ENCODE peak calls at places on chromosomes 3 and 15, in five cellular contexts. W is ovary, Q is suprapubic skin, C is stomach, V is SK-N-SH. J is an unnamed sample.

GRCh38 chr15:42056934-42057743 is 36.3 kb upstream of the PLA2G4E start:
- DNase-seq in W (peak; percentile 64), Q (no peak), C (peak; percentile 84), V (peak; percentile 90), J (no peak)

GRCh38 chr3:107524214-107525100 is 1.7 kb downstream of the BBX start:
- DNase-seq in W (peak; percentile 69), Q (no peak), C (peak; percentile 50), V (peak; percentile 82), J (peak; percentile 56)

GRCh38 chr3:102790742-102791141 is 355.9 kb downstream of the ZPLD1 start:
- DNase-seq in W (no peak), Q (no peak), C (no peak), V (no peak), J (no peak)

GRCh38 chr3:114011059-114011797 is 45.1 kb downstream of the CCDC191 start:
- DNase-seq in W (no peak), Q (no peak), C (no peak), V (no peak), J (no peak)

GRCh38 chr3:126053513-126053912 is 30.4 kb downstream of the SLC41A3 start:
- DNase-seq in W (no peak), Q (no peak), C (no peak), V (no peak), J (no peak)

GRCh38 chr3:197458179-197458707 is 97.5 kb downstream of the BDH1 start:
- DNase-seq in W (no peak), Q (no peak), C (peak; percentile 45), V (peak; percentile 58), J (no peak)

GRCh38 chr3:171177553-171177952 is 151.0 kb upstream of the SLC2A2 start:
- DNase-seq in W (no peak), Q (no peak), C (no peak), V (no peak), J (no peak)

GRCh38 chr15:40441736-40442531 is 1.2 kb downstream of the BAHD1 start:
- DNase-seq in W (peak; percentile 63), Q (no peak), C (no peak), V (peak; percentile 77), J (no peak)

GRCh38 chr3:53045784-53046170 is at the start of gene SFMBT1:
- DNase-seq in W (peak; percentile 73), Q (no peak), C (peak; percentile 76), V (peak; percentile 96), J (peak; percentile 20)

GRCh38 chr3:184584001-184584891 is 22.7 kb downstream of the EPHB3 start:
- DNase-seq in W (peak; percentile 64), Q (no peak), C (no peak), V (peak; percentile 65), J (no peak)

GRCh38 chr3:2770451-2770850 is 339.7 kb downstream of the IL5RA start:
- DNase-seq in W (no peak), Q (no peak), C (no peak), V (no peak), J (no peak)
- TF ChIP-seq EP300 in W (no peak), Q (no peak), C (no peak), V (no peak), J (no peak)

DNA sequence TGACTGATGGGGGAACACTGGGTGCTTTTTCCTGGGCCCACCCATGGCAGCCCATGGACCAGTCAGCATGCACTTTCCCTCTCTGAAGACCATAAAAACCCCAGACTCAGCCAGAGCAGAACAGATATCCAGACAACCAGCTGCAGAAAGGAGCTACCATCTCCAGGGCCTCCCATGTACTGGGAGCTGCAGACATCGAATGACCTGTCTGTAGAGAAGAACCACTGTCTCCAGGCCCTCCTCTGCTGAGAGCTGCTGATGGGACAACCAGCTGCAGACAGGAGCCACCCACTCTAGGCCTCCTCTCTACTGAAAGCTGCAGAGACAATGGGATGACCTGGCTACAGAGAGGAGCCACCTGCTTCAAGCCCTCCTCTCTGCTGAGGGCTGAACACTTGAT is 66.6 kb downstream of the PROS1 start:
- DNase-seq in W (no peak), Q (no peak), C (no peak), V (no peak), J (no peak)
- H3K9me3 ChIP-seq in W (peaks cover 6% of the 10 kb centered on the region), Q (no peaks in the 10 kb centered on the region), C (peaks cover 2% of the 10 kb centered on the region), V (no peaks in the 10 kb centered on the region), J (no peaks in the 10 kb centered on the region)

GRCh38 chr15:78037779-78038305 is 39.7 kb downstream of the TBC1D2B start:
- DNase-seq in W (no peak), Q (no peak), C (no peak), V (no peak), J (no peak)

GRCh38 chr15:78037328-78037727 is 40.2 kb downstream of the TBC1D2B start:
- DNase-seq in W (no peak), Q (no peak), C (no peak), V (no peak), J (no peak)

GRCh38 chr15:78034495-78035191 is 42.9 kb downstream of the TBC1D2B start:
- DNase-seq in W (no peak), Q (no peak), C (peak; percentile 66), V (no peak), J (no peak)

GRCh38 chr15:78035319-78035718 is 42.2 kb downstream of the TBC1D2B start:
- DNase-seq in W (no peak), Q (no peak), C (peak; percentile 51), V (no peak), J (no peak)

GRCh38 chr15:78035861-78036476 is 41.5 kb downstream of the TBC1D2B start:
- DNase-seq in W (no peak), Q (no peak), C (no peak), V (no peak), J (no peak)
- TF ChIP-seq EP300 in W (no peak), Q (no peak), C (no peak), V (no peak), J (no peak)

GRCh38 chr15:98263787-98264186 is 303.3 kb downstream of the ARRDC4 start:
- DNase-seq in W (no peak), Q (no peak), C (no peak), V (no peak), J (no peak)
- H3K9me3 ChIP-seq in W (no peaks in the 10 kb centered on the region), Q (peaks cover 18% of the 10 kb centered on the region), C (peaks cover 59% of the 10 kb centered on the region), V (no peaks in the 10 kb centered on the region), J (peaks cover 4% of the 10 kb centered on the region)

GRCh38 chr15:75230016-75230343 is 28.2 kb upstream of the GOLGA6C start:
- DNase-seq in W (no peak), Q (no peak), C (no peak), V (no peak), J (no peak)

GRCh38 chr15:75230524-75231371 is 27.4 kb upstream of the GOLGA6C start:
- DNase-seq in W (no peak), Q (no peak), C (no peak), V (no peak), J (no peak)

GRCh38 chr15:75229191-75230015 is 27.7 kb downstream of the C15orf39 start:
- DNase-seq in W (no peak), Q (no peak), C (no peak), V (no peak), J (no peak)

GRCh38 chr15:75227663-75228280 is 26.1 kb downstream of the C15orf39 start:
- DNase-seq in W (peak; percentile 7), Q (no peak), C (no peak), V (no peak), J (no peak)

DNA sequence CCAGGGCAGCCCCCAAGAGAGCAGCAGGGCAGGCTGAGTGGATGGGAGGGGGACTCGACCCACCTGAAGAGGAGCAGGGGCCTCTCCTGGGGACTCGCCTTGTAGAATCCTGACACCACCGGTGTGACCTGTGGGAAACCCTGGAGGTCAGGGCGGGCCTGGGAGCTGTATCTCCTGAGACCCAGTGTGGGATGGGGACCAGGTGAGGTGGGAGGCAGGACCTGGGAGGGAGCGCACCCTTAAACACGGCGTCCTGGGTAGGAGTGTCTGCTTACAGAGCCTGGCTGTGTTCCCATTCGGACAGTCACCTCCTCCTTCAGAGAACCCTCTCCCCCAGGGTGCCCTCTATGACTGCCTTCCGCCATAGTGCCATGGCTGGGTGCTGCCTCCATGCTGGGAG is 27.1 kb downstream of the C15orf39 start:
- DNase-seq in W (peak; percentile 14), Q (no peak), C (no peak), V (no peak), J (no peak)
- TF ChIP-seq EP300 in W (no peak), Q (no peak), C (no peak), V (no peak), J (no peak)

DNA sequence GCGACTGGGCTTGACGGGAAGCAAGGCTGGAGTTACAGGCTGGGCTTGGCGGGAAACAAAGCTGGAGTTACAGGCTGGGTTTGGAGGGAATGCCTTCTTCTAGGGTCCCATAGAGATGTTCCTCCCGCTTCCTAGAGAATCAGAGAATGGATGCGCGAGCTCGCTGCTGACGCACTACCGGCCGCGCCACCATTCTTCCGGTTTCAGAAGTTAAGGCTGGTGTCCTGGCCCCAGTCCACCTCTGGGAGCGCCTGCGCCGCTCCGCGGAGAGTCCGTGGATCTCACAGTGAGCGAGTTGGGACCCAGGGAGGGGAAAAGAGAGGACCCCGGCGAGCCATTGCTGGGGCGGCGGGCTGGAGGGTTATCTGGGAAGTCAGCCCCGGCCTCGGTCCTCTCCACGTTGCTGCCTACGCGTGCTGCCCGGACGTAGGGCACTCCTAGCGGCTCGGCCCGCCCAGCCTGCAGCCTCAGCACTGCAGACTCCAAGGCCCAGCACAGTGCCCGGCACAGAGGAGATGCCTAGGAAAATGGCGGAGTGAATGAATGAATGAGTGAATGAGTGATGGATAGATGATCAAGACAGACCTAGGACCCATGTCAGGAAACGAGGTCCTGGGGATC is at the start of gene ZNF502:
- DNase-seq in W (peak; percentile 86), Q (peak; percentile 86), C (peak; percentile 85), V (peak; percentile 91), J (peak; percentile 78)
- H3K9me3 ChIP-seq in W (peaks cover 17% of the 10 kb centered on the region), Q (no peaks in the 10 kb centered on the region), C (peaks cover 45% of the 10 kb centered on the region), V (peaks cover 15% of the 10 kb centered on the region), J (peaks cover 40% of the 10 kb centered on the region)

GRCh38 chr3:27722957-27723802 is 1.1 kb upstream of the EOMES start:
- DNase-seq in W (no peak), Q (no peak), C (no peak), V (no peak), J (no peak)
- TF ChIP-seq EP300 in W (no peak), Q (no peak), C (no peak), V (no peak), J (no peak)

DNA sequence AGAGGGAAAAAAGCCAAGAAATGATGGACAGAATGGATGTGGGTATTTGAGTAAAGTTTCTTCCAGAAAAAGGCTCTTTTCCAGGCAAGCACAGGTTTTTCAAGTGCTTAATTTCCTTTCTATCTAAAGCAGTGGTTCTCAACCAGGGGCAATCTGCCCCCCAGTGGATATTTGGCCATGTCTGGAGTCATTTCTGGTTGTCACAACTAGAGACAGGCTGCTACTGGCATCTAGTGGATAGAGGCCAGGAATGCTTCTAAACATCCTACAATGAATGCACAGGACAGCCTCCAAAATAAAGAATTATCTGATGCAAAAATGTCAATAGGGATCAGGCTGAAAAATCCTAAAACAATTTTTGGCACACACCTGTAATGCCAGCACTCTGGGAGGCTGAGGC is 23.9 kb downstream of the SEC22C start:
- DNase-seq in W (no peak), Q (no peak), C (no peak), V (no peak), J (no peak)
- H3K9me3 ChIP-seq in W (no peaks in the 10 kb centered on the region), Q (no peaks in the 10 kb centered on the region), C (no peaks in the 10 kb centered on the region), V (no peaks in the 10 kb centered on the region), J (no peaks in the 10 kb centered on the region)

DNA sequence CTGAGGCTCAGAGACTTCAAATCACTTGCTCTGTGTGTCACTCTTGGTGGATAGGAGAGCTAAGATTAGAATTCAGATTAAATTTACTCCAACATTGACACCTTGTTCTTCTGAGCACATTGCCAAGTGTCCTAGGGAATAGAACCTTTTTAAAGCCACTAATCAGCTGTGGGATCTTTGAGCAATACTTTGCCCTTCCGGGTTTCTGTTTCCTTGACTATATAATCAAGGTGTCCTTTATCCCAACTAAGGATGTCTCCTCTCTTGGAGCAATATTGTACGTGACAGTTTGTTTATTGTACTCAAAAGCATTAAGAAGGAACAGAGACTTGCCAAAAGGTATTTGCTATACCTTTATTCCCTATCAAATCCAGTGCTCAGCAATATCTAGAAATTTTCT is 170.9 kb upstream of the CADPS start:
- DNase-seq in W (no peak), Q (no peak), C (no peak), V (no peak), J (no peak)
- TF ChIP-seq EP300 in W (no peak), Q (no peak), C (no peak), V (no peak), J (no peak)